ENCODE peak calls at places on chromosomes 16 and 17, in nine cellular contexts. U is activated T-helper 9 cell treated with anti-CD3 and anti-CD28 coated beads, Interleukin-2, amount 50 U/mL, for 16 hours; S is HTR-8/SVneo; C is A549; L is hippocampal formation; B is AG09319; O is fibroblast of mammary gland; E is stimulated activated CD8-positive, alpha-beta memory T cell treated with anti-CD3 and anti-CD28 coated beads, Interleukin-12 subunit alpha, Interleukin-12 subunit beta, amount 100 ng/mL, for 4 hours; W is NB4. V is an unnamed sample.

GRCh38 chr17:57016764-57017116 is 38.8 kb downstream of the SCPEP1 start:
- DNase-seq in O (peak; percentile 37), W (no peak), L (no peak), S (no peak), B (no peak), C (no peak), E (no peak), U (no peak), V (no peak)

GRCh38 chr16:9238346-9238745 is 146.9 kb downstream of the HAPSTR1 start:
- DNase-seq in C (no peak), U (no peak), S (no peak), B (no peak), W (no peak), O (no peak), E (no peak), L (no peak), V (no peak)

GRCh38 chr16:50836121-50836541 is 94.2 kb downstream of the CYLD start:
- DNase-seq in U (no peak), E (no peak), S (no peak), L (peak; percentile 57), C (no peak), O (no peak), B (no peak), W (no peak), V (no peak)

GRCh38 chr16:27242868-27243590 is 25.5 kb downstream of the NSMCE1 start:
- DNase-seq in B (peak; percentile 63), O (peak; percentile 96), W (no peak), L (peak; percentile 20), U (no peak), E (no peak), C (peak; percentile 35), S (peak; percentile 82), V (peak; percentile 87)

GRCh38 chr17:73663614-73664013 is 19.4 kb upstream of the SDK2 start:
- DNase-seq in C (no peak), U (no peak), E (no peak), W (no peak), S (no peak), L (no peak), O (no peak), B (no peak), V (no peak)

GRCh38 chr17:66405836-66406679 is 103.6 kb downstream of the PRKCA start:
- DNase-seq in S (no peak), L (no peak), O (peak; percentile 38), E (no peak), C (no peak), W (no peak), B (no peak), U (no peak), V (no peak)

GRCh38 chr17:40480501-40481003 is 20.9 kb downstream of the TNS4 start:
- DNase-seq in O (no peak), E (peak; percentile 66), S (no peak), U (peak; percentile 72), W (peak; percentile 64), L (no peak), B (no peak), C (peak; percentile 59), V (peak; percentile 89)

GRCh38 chr17:17173921-17174320 is 32.2 kb downstream of the PLD6 start:
- DNase-seq in S (no peak), W (no peak), O (no peak), C (no peak), L (no peak), U (no peak), E (no peak), B (no peak), V (no peak)

GRCh38 chr16:546909-547770 is 13.1 kb upstream of the PRR35 start:
- DNase-seq in E (no peak), U (peak; percentile 32), S (no peak), O (peak; percentile 63), C (no peak), W (peak; percentile 95), L (peak; percentile 24), B (no peak), V (peak; percentile 69)

GRCh38 chr17:81405382-81406005 is 10.2 kb downstream of the BAHCC1 start:
- DNase-seq in W (no peak), O (peak; percentile 86), E (no peak), L (no peak), S (no peak), C (no peak), B (peak; percentile 63), U (no peak), V (peak; percentile 64)